ENCODE peak calls at places on chromosomes 5 and 9, in seven cellular contexts. N, V, Y, W, M, R and L are unnamed samples.

GRCh38 chr9:16004613-16005012 is 451.8 kb downstream of the CCDC171 start:
- DNase-seq in V (no peak), N (no peak), R (no peak), Y (no peak), M (no peak), W (no peak), L (no peak)

GRCh38 chr5:151023651-151024050 is 3.3 kb downstream of the GPX3 start:
- DNase-seq in W (no peak), V (no peak), Y (peak), N (peak), R (no peak), M (peak), L (no peak)

GRCh38 chr5:112012112-112012511 is 255.1 kb upstream of the NREP start:
- DNase-seq in V (no peak), W (no peak), Y (no peak), M (no peak), N (no peak), R (no peak), L (peak)

GRCh38 chr9:115138151-115138550 is 20.2 kb upstream of the TNC start:
- DNase-seq in Y (no peak), V (no peak), W (no peak), M (peak), R (no peak), N (no peak), L (no peak)

GRCh38 chr5:173727839-173728778 is 111.7 kb upstream of the BOD1 start:
- DNase-seq in R (no peak), N (no peak), V (no peak), W (no peak), Y (no peak), M (no peak), L (no peak)

GRCh38 chr5:9714187-9714586 is 84.0 kb upstream of the TAS2R1 start:
- DNase-seq in V (no peak), R (no peak), Y (no peak), W (no peak), N (no peak), M (no peak), L (no peak)

GRCh38 chr5:131180407-131180806 is 9.7 kb downstream of the LYRM7 start:
- DNase-seq in N (no peak), M (no peak), R (no peak), Y (no peak), W (no peak), V (no peak), L (no peak)

GRCh38 chr9:113955076-113955752 is 79.1 kb downstream of the ZNF618 start:
- DNase-seq in V (no peak), W (peak), Y (no peak), M (no peak), R (no peak), N (no peak), L (peak)

GRCh38 chr9:77215874-77216273 is 38.5 kb downstream of the VPS13A start:
- DNase-seq in Y (no peak), V (peak), N (no peak), M (no peak), R (no peak), W (no peak), L (no peak)

GRCh38 chr5:42949348-42950090 is 90.6 kb downstream of the ANXA2R start:
- DNase-seq in V (no peak), M (no peak), W (peak), R (no peak), N (peak), Y (peak), L (peak)

GRCh38 chr5:10520716-10521115 is 43.2 kb upstream of the ANKRD33B start:
- DNase-seq in Y (no peak), M (no peak), V (no peak), R (no peak), W (no peak), N (no peak), L (no peak)

GRCh38 chr5:66989781-66990180 is 206.8 kb downstream of the CD180 start:
- DNase-seq in R (no peak), M (peak), W (no peak), Y (no peak), V (no peak), N (no peak), L (no peak)

GRCh38 chr9:76835571-76836283 is 70.2 kb downstream of the PRUNE2 start:
- DNase-seq in M (no peak), W (peak), V (peak), R (no peak), N (no peak), Y (no peak), L (no peak)

GRCh38 chr5:137182576-137182975 is 316.6 kb downstream of the SPOCK1 start:
- DNase-seq in N (no peak), W (no peak), R (no peak), Y (no peak), V (no peak), M (no peak), L (no peak)
- TF ChIP-seq CTCF in N (no peak), W (no peak), R (no peak), Y (no peak), V (no peak), M (no peak), L (no peak)

DNA sequence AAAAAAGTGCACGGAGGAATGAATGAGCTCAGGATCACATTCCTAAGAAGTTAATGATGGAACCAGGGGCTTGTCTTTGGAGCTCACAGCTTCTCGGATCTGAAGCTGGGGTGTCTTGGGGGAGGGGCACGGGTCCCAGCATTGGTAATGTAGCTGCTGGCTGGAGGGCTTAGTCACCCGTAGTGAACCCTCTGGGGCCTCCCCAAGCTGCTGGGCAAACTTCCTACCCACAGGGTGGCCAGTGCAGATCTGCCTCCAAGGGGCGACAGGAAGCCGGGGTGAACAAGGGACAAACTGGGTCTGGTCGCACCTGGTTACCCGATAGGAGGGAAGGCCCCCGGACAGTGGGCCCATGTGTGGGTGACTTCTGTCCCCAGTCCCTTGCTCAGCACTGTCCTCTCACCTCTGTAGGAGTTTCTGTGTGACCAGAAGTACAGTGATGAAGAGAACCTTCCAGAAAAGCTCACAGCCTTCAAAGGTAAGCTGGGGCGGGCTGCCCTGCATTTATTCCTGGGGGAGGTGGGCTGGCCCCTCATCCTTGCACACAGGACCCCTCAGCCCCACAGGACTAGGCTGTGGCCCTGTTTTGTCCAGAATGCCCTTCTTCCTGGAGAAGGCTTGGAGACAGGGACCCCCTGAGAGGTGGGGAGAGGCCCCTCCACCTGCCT is 14.1 kb upstream of the NUP214 start:
- DNase-seq in Y (peak), R (no peak), V (no peak), N (no peak), M (no peak), W (no peak), L (no peak)
- H3K4me3 ChIP-seq in Y (no peak), R (no peak), V (no peak), N (no peak), M (no peak), W (no peak), L (no peak)

GRCh38 chr9:4680750-4681149 is 1.4 kb downstream of the CDC37L1 start:
- DNase-seq in M (peak), V (no peak), Y (no peak), N (no peak), R (no peak), W (no peak), L (no peak)

GRCh38 chr9:4677392-4677791 is 2.0 kb upstream of the CDC37L1 start:
- DNase-seq in W (no peak), N (no peak), Y (no peak), R (no peak), V (no peak), M (no peak), L (no peak)

GRCh38 chr9:4680178-4680535 is 788 bp downstream of the CDC37L1 start:
- DNase-seq in Y (no peak), V (peak), N (no peak), W (no peak), M (peak), R (no peak), L (no peak)

GRCh38 chr9:4678679-4679267 is 596 bp upstream of the CDC37L1 start:
- DNase-seq in W (no peak), V (peak), M (peak), N (no peak), Y (no peak), R (no peak), L (no peak)

GRCh38 chr9:4679268-4680177 is at the start of gene CDC37L1:
- DNase-seq in W (peak), M (peak), V (peak), R (peak), Y (peak), N (peak), L (peak)
- TF ChIP-seq CTCF in W (no peak), M (peak), V (peak), R (peak), Y (peak), N (peak), L (peak)

GRCh38 chr5:180618487-180618829 is 27.2 kb upstream of the SCGB3A1 start:
- DNase-seq in V (no peak), Y (no peak), R (no peak), M (no peak), N (no peak), W (no peak), L (no peak)

GRCh38 chr5:180621311-180621710 is 28.1 kb downstream of the FLT4 start:
- DNase-seq in N (no peak), Y (no peak), W (no peak), R (no peak), V (no peak), M (no peak), L (no peak)

GRCh38 chr5:180620014-180620413 is 28.7 kb upstream of the SCGB3A1 start:
- DNase-seq in V (no peak), M (no peak), N (no peak), R (no peak), Y (no peak), W (no peak), L (no peak)

GRCh38 chr5:180619563-180619915 is 28.2 kb upstream of the SCGB3A1 start:
- DNase-seq in N (no peak), Y (no peak), M (no peak), V (no peak), W (no peak), R (no peak), L (no peak)

DNA sequence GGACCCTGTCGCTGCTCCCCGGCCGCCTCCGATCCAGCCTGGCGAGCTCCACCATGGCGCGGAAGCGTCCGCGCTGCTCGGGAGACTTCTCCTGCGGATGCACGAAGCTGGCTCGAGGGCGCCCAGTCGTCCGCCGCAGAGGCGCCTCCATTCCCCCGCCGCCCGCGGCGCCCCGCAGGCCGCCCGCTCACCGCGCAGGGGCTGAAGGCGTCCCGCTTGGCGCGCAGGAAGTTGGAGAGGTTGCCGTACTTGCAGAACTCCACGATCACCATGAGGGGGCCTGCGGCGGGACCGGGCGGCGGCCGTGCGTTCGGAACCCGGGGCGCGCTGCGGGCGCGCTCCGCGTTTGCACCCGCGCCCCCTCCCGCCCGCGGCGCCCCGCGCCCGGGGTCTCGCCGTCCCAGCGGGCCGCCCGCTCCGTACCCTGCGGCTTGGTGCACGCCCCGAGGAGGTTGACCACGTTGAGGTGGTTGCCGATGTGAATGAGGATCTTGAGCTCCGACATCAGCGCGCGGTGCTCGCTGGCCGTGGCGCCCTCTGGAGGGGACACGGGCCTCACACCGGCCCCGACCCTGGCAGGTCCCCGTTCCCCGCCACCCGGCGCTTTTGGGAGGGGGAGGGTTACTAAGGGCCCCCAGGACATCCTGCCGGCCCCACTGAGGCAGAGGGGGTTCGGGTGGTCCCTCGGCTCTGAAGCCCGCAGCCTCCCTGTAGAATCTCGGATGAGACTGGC is 27.7 kb upstream of the SCGB3A1 start:
- DNase-seq in N (no peak), W (no peak), M (peak), R (peak), V (peak), Y (no peak), L (peak)
- H3K4me3 ChIP-seq in N (peak), W (peak), M (peak), R (peak), V (peak), Y (no peak), L (peak)